ENCODE peak calls at places on chromosomes 4 and X, in seven cellular contexts. G is tibial artery; I is endodermal cell; W is heart left ventricle; P is body of pancreas; V is CD4-positive, CD25-positive, alpha-beta regulatory T cell; D is A549. F is an unnamed sample.

GRCh38 chr4:14607578-14607977 is 394.7 kb upstream of the CPEB2 start:
- DNase-seq in P (no peak), G (no peak), W (no peak), I (no peak), D (no peak), V (no peak), F (no peak)

GRCh38 chrX:48933757-48934156 is 14.9 kb upstream of the PIM2 start:
- DNase-seq in W (no peak), G (no peak), V (peak; percentile 13), P (no peak), I (no peak), D (no peak), F (no peak)

GRCh38 chrX:41946973-41947612 is 23.7 kb upstream of the CASK start:
- DNase-seq in G (no peak), W (no peak), P (no peak), D (no peak), V (peak; percentile 41), I (peak; percentile 74), F (peak; percentile 56)

GRCh38 chr4:182454440-182455013 is 211.3 kb downstream of the TENM3 start:
- DNase-seq in P (no peak), I (no peak), W (no peak), D (no peak), G (no peak), V (no peak), F (no peak)

GRCh38 chr4:14877246-14878220 is 124.7 kb upstream of the CPEB2 start:
- DNase-seq in G (peak; percentile 23), I (no peak), W (peak; percentile 31), P (no peak), D (no peak), V (peak; percentile 62), F (peak; percentile 20)

GRCh38 chrX:15737188-15737956 is 698 bp upstream of the CA5B start:
- DNase-seq in I (no peak), G (no peak), P (no peak), D (no peak), W (no peak), V (peak; percentile 14), F (no peak)

GRCh38 chr4:154503598-154503997 is 12.0 kb upstream of the DCHS2 start:
- DNase-seq in V (peak; percentile 11), W (no peak), I (no peak), P (no peak), G (no peak), D (peak; percentile 14), F (no peak)

GRCh38 chr4:89254847-89255246 is 52.8 kb downstream of the GPRIN3 start:
- DNase-seq in V (peak; percentile 64), I (peak; percentile 75), D (peak; percentile 10), P (peak; percentile 56), G (no peak), W (no peak), F (peak; percentile 26)

GRCh38 chrX:70033348-70033747 is 16.4 kb downstream of the AWAT2 start:
- DNase-seq in P (no peak), G (no peak), W (no peak), D (peak; percentile 17), I (peak; percentile 86), V (peak; percentile 44), F (peak; percentile 47)

GRCh38 chrX:119118780-119119395 is 8.7 kb downstream of the KIAA1210 start:
- DNase-seq in P (peak; percentile 28), G (peak; percentile 35), I (peak; percentile 87), V (peak; percentile 61), D (peak; percentile 50), W (peak; percentile 46), F (peak; percentile 63)

GRCh38 chrX:155027509-155028066 is 944 bp downstream of the FUNDC2 start:
- DNase-seq in W (no peak), P (peak; percentile 30), I (no peak), V (peak; percentile 41), D (no peak), G (peak; percentile 21), F (no peak)

GRCh38 chrX:18702362-18703195 is 4.9 kb upstream of the PPEF1 start:
- DNase-seq in V (no peak), W (no peak), I (no peak), D (peak; percentile 89), G (no peak), P (no peak), F (no peak)

GRCh38 chr4:26288308-26288982 is 32.4 kb upstream of the RBPJ start:
- DNase-seq in D (no peak), I (no peak), V (peak; percentile 47), G (no peak), P (no peak), W (peak; percentile 31), F (no peak)

GRCh38 chr4:153733751-153734448 is 25.9 kb downstream of the RNF175 start:
- DNase-seq in I (no peak), V (no peak), G (no peak), D (no peak), P (no peak), W (no peak), F (no peak)

GRCh38 chr4:2796261-2797187 is 3.6 kb downstream of the SH3BP2 start:
- DNase-seq in W (peak; percentile 26), P (peak; percentile 97), I (no peak), D (no peak), G (peak; percentile 39), V (no peak), F (no peak)
- H3K4me1 ChIP-seq in W (peaks cover 65% of the 10 kb centered on the region), P (peaks cover 96% of the 10 kb centered on the region), I (no peaks in the 10 kb centered on the region), D (peaks cover 72% of the 10 kb centered on the region), G (peaks cover 62% of the 10 kb centered on the region), V (peaks cover 67% of the 10 kb centered on the region), F (no peaks in the 10 kb centered on the region)

DNA sequence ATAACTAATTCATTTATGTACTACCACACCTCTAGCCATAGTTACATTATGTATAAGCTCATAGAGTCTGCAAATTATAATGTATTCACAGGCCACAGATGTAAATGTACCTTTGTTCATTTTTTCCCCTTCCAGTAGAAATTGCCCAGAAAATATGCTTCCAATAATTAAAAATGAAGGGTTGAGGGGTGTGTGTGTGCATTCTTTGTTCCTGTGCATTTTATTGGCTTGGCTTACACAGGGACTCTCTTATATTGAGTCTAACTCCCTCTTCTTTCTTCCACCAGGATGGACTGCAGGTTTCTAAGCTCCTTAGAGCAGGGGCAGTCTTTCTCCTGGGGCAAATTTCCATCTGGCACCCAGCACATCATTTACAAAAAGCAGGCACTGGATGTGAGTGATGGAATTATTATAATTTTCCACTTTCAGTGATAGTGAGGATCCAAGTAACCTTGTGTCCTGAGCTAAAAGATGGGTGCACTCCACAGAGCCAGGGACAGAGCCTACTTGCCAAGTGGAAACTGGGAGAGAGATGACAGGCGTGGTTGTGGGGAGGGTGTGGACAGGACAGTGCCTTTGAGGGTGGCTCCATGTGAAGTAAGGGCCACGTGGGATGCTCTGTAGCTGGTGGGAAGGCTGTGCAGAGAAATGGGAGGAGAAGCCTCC is 16.2 kb downstream of the IGFBP7 start:
- DNase-seq in W (peak; percentile 79), D (no peak), V (no peak), P (no peak), G (peak; percentile 64), I (no peak), F (no peak)
- H3K4me1 ChIP-seq in W (peaks cover 12% of the 10 kb centered on the region), D (peaks cover 81% of the 10 kb centered on the region), V (no peaks in the 10 kb centered on the region), P (peaks cover under 1% of the 10 kb centered on the region), G (peaks cover 56% of the 10 kb centered on the region), I (no peaks in the 10 kb centered on the region), F (no peaks in the 10 kb centered on the region)

DNA sequence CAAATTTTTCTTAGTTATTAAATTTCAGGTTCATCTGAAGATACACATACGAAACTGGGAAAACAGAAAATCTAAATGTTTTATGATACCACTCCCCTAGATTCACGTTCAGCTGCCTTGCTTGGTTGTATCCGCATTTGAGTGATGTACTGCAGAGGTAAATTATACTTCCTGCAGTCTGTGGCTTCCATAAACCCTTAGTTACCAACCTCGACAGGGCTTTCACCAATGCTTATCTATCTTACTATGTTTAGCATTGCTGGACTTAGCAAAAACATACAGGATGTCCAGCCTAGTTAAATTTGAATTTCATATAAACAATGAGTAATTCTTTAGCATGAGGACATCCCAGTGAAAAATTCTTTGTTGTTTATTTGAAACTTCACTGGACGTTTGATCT is 108.8 kb downstream of the TMA16 start:
- DNase-seq in P (no peak), D (no peak), I (no peak), W (no peak), V (no peak), G (no peak), F (no peak)
- H3K4me1 ChIP-seq in P (no peaks in the 10 kb centered on the region), D (no peaks in the 10 kb centered on the region), I (no peaks in the 10 kb centered on the region), W (no peaks in the 10 kb centered on the region), V (no peaks in the 10 kb centered on the region), G (no peaks in the 10 kb centered on the region), F (no peaks in the 10 kb centered on the region)

GRCh38 chr4:185255868-185256267 is 46.5 kb downstream of the SNX25 start:
- DNase-seq in V (peak; percentile 65), D (no peak), G (no peak), W (no peak), P (no peak), I (no peak), F (no peak)
- H3K4me1 ChIP-seq in V (peaks cover 46% of the 10 kb centered on the region), D (peaks cover 20% of the 10 kb centered on the region), G (no peaks in the 10 kb centered on the region), W (no peaks in the 10 kb centered on the region), P (no peaks in the 10 kb centered on the region), I (no peaks in the 10 kb centered on the region), F (peaks cover 17% of the 10 kb centered on the region)

DNA sequence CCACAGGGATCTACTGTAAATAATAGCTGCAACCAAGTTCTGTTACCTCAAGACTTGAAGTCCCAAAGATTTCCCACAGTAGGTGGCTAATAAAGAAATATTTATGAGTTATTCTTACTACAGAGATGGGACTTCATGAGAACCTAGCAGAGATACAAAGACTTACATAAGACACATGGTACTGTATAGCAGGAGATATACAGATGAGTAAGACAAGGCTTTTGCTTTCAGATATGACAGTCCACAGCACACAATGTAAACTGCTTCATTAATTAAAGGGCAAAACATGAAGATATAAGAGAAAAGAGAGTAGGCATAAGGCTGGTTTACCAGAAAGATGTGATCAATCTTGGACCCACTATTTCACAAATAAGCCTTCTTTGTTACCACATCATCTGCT is 6.6 kb downstream of the ANKRD17 start:
- DNase-seq in I (no peak), W (no peak), G (no peak), D (no peak), P (no peak), V (no peak), F (no peak)
- H3K4me1 ChIP-seq in I (no peaks in the 10 kb centered on the region), W (peaks cover 3% of the 10 kb centered on the region), G (peaks cover 19% of the 10 kb centered on the region), D (peaks cover 16% of the 10 kb centered on the region), P (peaks cover 43% of the 10 kb centered on the region), V (peaks cover 41% of the 10 kb centered on the region), F (peaks cover 44% of the 10 kb centered on the region)

GRCh38 chr4:57095245-57095644 is 14.9 kb downstream of the IGFBP7 start:
- DNase-seq in V (no peak), G (no peak), D (no peak), P (no peak), W (no peak), I (no peak), F (no peak)
- H3K4me1 ChIP-seq in V (no peaks in the 10 kb centered on the region), G (peaks cover 59% of the 10 kb centered on the region), D (peaks cover 86% of the 10 kb centered on the region), P (peaks cover 8% of the 10 kb centered on the region), W (peaks cover 16% of the 10 kb centered on the region), I (no peaks in the 10 kb centered on the region), F (no peaks in the 10 kb centered on the region)